ENCODE peak calls at places on chromosomes 1 and 21, in seven cellular contexts. One of them, this sample, is unnamed.

GRCh38 chr1:31753623-31754349 is 10.4 kb downstream of the ADGRB2 start:
- DNase-seq in Karpas-422: no peak
- DNase-seq in PC-3: no peak
- DNase-seq in PC-9: no peak
- DNase-seq in fibroblast of lung: peak; percentile 81
- DNase-seq in SK-N-SH: peak; percentile 66
- DNase-seq in GM23248: peak; percentile 49
- DNase-seq in this sample: no peak

GRCh38 chr1:32780628-32781267 is 36.4 kb downstream of the YARS1 start:
- DNase-seq in GM23248: no peak
- DNase-seq in PC-3: peak; percentile 55
- DNase-seq in Karpas-422: no peak
- DNase-seq in SK-N-SH: no peak
- DNase-seq in PC-9: no peak
- DNase-seq in fibroblast of lung: no peak
- DNase-seq in this sample: no peak

GRCh38 chr1:20248954-20249612 is 41.6 kb upstream of the VWA5B1 start:
- DNase-seq in SK-N-SH: no peak
- DNase-seq in PC-9: no peak
- DNase-seq in GM23248: no peak
- DNase-seq in Karpas-422: no peak
- DNase-seq in PC-3: no peak
- DNase-seq in fibroblast of lung: no peak
- DNase-seq in this sample: no peak

GRCh38 chr1:53147171-53147570 is 4.7 kb upstream of the SLC1A7 start:
- DNase-seq in SK-N-SH: no peak
- DNase-seq in Karpas-422: no peak
- DNase-seq in PC-9: no peak
- DNase-seq in PC-3: no peak
- DNase-seq in fibroblast of lung: no peak
- DNase-seq in GM23248: no peak
- DNase-seq in this sample: no peak

GRCh38 chr1:156493154-156493631 is 7.4 kb downstream of the MEF2D start:
- DNase-seq in GM23248: peak; percentile 29
- DNase-seq in Karpas-422: peak; percentile 79
- DNase-seq in PC-3: no peak
- DNase-seq in fibroblast of lung: no peak
- DNase-seq in SK-N-SH: no peak
- DNase-seq in PC-9: no peak
- DNase-seq in this sample: no peak

GRCh38 chr1:164560076-164560475 is 1.1 kb downstream of the PBX1 start:
- DNase-seq in PC-9: no peak
- DNase-seq in fibroblast of lung: peak; percentile 48
- DNase-seq in Karpas-422: no peak
- DNase-seq in PC-3: peak; percentile 6
- DNase-seq in GM23248: peak; percentile 44
- DNase-seq in SK-N-SH: no peak
- DNase-seq in this sample: peak; percentile 27

GRCh38 chr1:7578206-7578605 is 192.9 kb upstream of the VAMP3 start:
- DNase-seq in PC-9: no peak
- DNase-seq in GM23248: no peak
- DNase-seq in SK-N-SH: no peak
- DNase-seq in fibroblast of lung: no peak
- DNase-seq in PC-3: no peak
- DNase-seq in Karpas-422: no peak
- DNase-seq in this sample: no peak

GRCh38 chr1:191595170-191595569 is 563.1 kb upstream of the RGS18 start:
- DNase-seq in Karpas-422: no peak
- DNase-seq in GM23248: no peak
- DNase-seq in PC-3: no peak
- DNase-seq in SK-N-SH: no peak
- DNase-seq in fibroblast of lung: no peak
- DNase-seq in PC-9: no peak
- DNase-seq in this sample: no peak

GRCh38 chr1:193807208-193807607 is 620.8 kb upstream of the B3GALT2 start:
- DNase-seq in PC-3: no peak
- DNase-seq in GM23248: no peak
- DNase-seq in Karpas-422: no peak
- DNase-seq in fibroblast of lung: no peak
- DNase-seq in PC-9: no peak
- DNase-seq in SK-N-SH: no peak
- DNase-seq in this sample: no peak

GRCh38 chr21:15732290-15732995 is 2.7 kb downstream of the USP25 start:
- DNase-seq in Karpas-422: peak; percentile 90
- DNase-seq in SK-N-SH: no peak
- DNase-seq in PC-9: no peak
- DNase-seq in GM23248: peak; percentile 24
- DNase-seq in PC-3: peak; percentile 66
- DNase-seq in fibroblast of lung: peak; percentile 65
- DNase-seq in this sample: no peak

GRCh38 chr1:169117599-169117998 is 11.1 kb downstream of the ATP1B1 start:
- DNase-seq in PC-3: no peak
- DNase-seq in PC-9: no peak
- DNase-seq in fibroblast of lung: no peak
- DNase-seq in GM23248: no peak
- DNase-seq in SK-N-SH: no peak
- DNase-seq in Karpas-422: no peak
- DNase-seq in this sample: no peak

GRCh38 chr1:107963601-107964396 is 1.2 kb downstream of the VAV3 start:
- DNase-seq in SK-N-SH: peak; percentile 23
- DNase-seq in PC-3: no peak
- DNase-seq in fibroblast of lung: peak; percentile 24
- DNase-seq in GM23248: peak; percentile 57
- DNase-seq in PC-9: no peak
- DNase-seq in Karpas-422: peak; percentile 72
- DNase-seq in this sample: no peak

GRCh38 chr1:23367451-23367790 is 2.2 kb downstream of the ZNF436 start:
- DNase-seq in fibroblast of lung: no peak
- DNase-seq in Karpas-422: no peak
- DNase-seq in GM23248: no peak
- DNase-seq in PC-9: no peak
- DNase-seq in SK-N-SH: no peak
- DNase-seq in PC-3: no peak
- DNase-seq in this sample: no peak

GRCh38 chr1:198639581-198640235 is 868 bp downstream of the PTPRC start:
- DNase-seq in fibroblast of lung: no peak
- DNase-seq in PC-9: no peak
- DNase-seq in GM23248: no peak
- DNase-seq in PC-3: no peak
- DNase-seq in SK-N-SH: no peak
- DNase-seq in Karpas-422: peak; percentile 92
- DNase-seq in this sample: no peak

GRCh38 chr1:52368383-52369172 is 2.6 kb upstream of the CC2D1B start:
- DNase-seq in fibroblast of lung: peak; percentile 35
- DNase-seq in Karpas-422: peak; percentile 79
- DNase-seq in SK-N-SH: peak; percentile 79
- DNase-seq in PC-3: peak; percentile 76
- DNase-seq in PC-9: peak; percentile 80
- DNase-seq in GM23248: peak; percentile 73
- DNase-seq in this sample: peak; percentile 15

GRCh38 chr1:173173388-173173787 is 33.7 kb downstream of the TNFSF4 start:
- DNase-seq in PC-9: no peak
- DNase-seq in SK-N-SH: no peak
- DNase-seq in fibroblast of lung: no peak
- DNase-seq in GM23248: no peak
- DNase-seq in Karpas-422: no peak
- DNase-seq in PC-3: no peak
- DNase-seq in this sample: no peak

GRCh38 chr1:173171152-173171551 is 36.0 kb downstream of the TNFSF4 start:
- DNase-seq in fibroblast of lung: no peak
- DNase-seq in GM23248: no peak
- DNase-seq in PC-3: no peak
- DNase-seq in Karpas-422: no peak
- DNase-seq in SK-N-SH: no peak
- DNase-seq in PC-9: no peak
- DNase-seq in this sample: no peak

DNA sequence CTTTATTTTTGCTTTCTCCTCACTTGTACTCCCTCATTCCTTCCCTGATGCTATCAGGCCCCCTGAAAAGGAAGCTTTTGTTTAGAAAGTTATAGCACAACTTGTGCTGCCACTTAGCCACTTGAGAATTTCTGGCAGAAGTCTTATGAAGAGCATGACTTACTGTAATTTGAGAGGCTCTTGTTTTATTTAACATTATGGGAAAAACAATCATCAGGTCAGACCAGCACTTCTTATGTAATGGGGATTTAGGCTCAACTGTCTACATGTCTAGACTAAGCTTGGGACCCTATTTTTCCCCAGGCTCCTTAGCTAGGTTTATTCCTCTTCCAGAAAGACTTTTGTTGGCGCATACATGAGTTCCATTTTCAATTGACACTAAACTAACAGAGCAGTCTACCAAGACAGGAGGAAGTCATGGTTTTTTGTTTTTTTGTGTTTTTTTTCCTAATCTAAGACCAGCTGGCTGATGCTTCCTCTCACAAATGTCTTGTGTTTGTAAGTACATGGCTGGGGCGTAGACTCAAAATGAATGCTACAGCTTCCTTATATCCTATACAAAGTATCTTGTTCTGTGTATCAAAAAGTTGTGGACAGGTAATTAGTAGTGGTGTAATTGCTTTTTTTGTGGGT is 31.5 kb downstream of the TNFSF4 start:
- DNase-seq in PC-3: peak; percentile 35
- DNase-seq in SK-N-SH: no peak
- DNase-seq in Karpas-422: no peak
- DNase-seq in PC-9: no peak
- DNase-seq in GM23248: peak; percentile 17
- DNase-seq in fibroblast of lung: peak; percentile 60
- DNase-seq in this sample: peak; percentile 39
- H3K9me3 ChIP-seq in PC-3: peaks cover 42% of the 10 kb centered on the region
- H3K9me3 ChIP-seq in SK-N-SH: peaks cover 3% of the 10 kb centered on the region
- H3K9me3 ChIP-seq in Karpas-422: peaks cover 11% of the 10 kb centered on the region
- H3K9me3 ChIP-seq in PC-9: peaks cover 10% of the 10 kb centered on the region
- H3K9me3 ChIP-seq in GM23248: no peaks in the 10 kb centered on the region
- H3K9me3 ChIP-seq in fibroblast of lung: no peaks in the 10 kb centered on the region
- H3K9me3 ChIP-seq in this sample: peaks cover 22% of the 10 kb centered on the region

DNA sequence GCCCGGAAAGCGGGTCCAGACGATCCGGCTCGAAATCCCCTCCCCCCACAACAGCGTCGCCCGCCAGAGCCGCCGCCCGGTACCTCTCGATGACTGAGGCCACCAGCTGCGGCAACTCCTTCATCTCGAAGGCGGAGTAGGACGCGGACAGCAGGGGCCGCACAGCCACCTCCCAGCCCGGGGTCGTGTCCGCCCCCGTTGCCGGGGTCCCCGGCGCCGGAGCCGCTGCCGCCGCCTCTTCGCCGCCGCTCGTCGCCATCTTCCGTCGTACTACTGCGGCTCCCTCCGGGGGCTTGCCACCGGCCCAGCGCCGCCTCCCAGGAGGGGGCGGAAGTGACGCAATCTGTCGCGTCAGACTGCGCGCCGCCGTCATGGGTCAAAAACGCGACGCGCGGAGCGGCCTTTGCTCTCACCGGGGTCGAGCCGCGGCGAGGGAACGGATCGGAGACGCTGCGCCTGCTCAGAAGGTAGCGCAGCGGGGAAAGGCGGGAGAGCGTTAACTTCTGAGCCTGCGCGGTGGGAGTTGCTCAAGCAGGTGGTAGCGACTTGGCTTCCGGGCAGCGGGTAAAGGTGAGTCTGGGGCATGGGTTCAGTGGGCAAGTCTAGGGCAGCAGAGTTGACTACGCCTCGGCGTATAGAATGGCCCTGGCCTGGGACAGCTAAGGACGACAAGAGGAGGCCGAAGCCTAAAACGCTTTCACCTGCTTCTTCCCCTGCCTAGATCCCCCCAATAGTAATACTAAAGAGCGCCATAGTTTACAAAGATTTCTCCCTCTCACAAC is at the start of gene UBR4:
- DNase-seq in fibroblast of lung: peak; percentile 95
- DNase-seq in PC-9: peak; percentile 92
- DNase-seq in GM23248: peak; percentile 98
- DNase-seq in Karpas-422: peak; percentile 98
- DNase-seq in SK-N-SH: peak; percentile 96
- DNase-seq in PC-3: peak; percentile 97
- DNase-seq in this sample: peak; percentile 82
- H4K20me1 ChIP-seq in fibroblast of lung: peaks cover 2% of the 10 kb centered on the region
- H4K20me1 ChIP-seq in PC-9: peaks cover 17% of the 10 kb centered on the region
- H4K20me1 ChIP-seq in GM23248: peaks cover 7% of the 10 kb centered on the region
- H4K20me1 ChIP-seq in Karpas-422: peaks cover 13% of the 10 kb centered on the region
- H4K20me1 ChIP-seq in SK-N-SH: peaks cover 43% of the 10 kb centered on the region
- H4K20me1 ChIP-seq in PC-3: peaks cover 26% of the 10 kb centered on the region
- H4K20me1 ChIP-seq in this sample: peaks cover 54% of the 10 kb centered on the region

GRCh38 chr1:246417813-246418564 is 89.1 kb downstream of the SMYD3 start:
- DNase-seq in SK-N-SH: no peak
- DNase-seq in fibroblast of lung: no peak
- DNase-seq in GM23248: no peak
- DNase-seq in Karpas-422: no peak
- DNase-seq in PC-9: no peak
- DNase-seq in PC-3: no peak
- DNase-seq in this sample: no peak
- H3K9me3 ChIP-seq in SK-N-SH: no peaks in the 10 kb centered on the region
- H3K9me3 ChIP-seq in fibroblast of lung: no peaks in the 10 kb centered on the region
- H3K9me3 ChIP-seq in GM23248: no peaks in the 10 kb centered on the region
- H3K9me3 ChIP-seq in Karpas-422: no peaks in the 10 kb centered on the region
- H3K9me3 ChIP-seq in PC-9: no peaks in the 10 kb centered on the region
- H3K9me3 ChIP-seq in PC-3: no peaks in the 10 kb centered on the region
- H3K9me3 ChIP-seq in this sample: no peaks in the 10 kb centered on the region

GRCh38 chr1:228076796-228077430 is 5.6 kb upstream of the ARF1 start:
- DNase-seq in fibroblast of lung: no peak
- DNase-seq in GM23248: no peak
- DNase-seq in Karpas-422: no peak
- DNase-seq in PC-3: no peak
- DNase-seq in SK-N-SH: no peak
- DNase-seq in PC-9: no peak
- DNase-seq in this sample: no peak

GRCh38 chr1:228077565-228078330 is 4.8 kb upstream of the ARF1 start:
- DNase-seq in Karpas-422: no peak
- DNase-seq in fibroblast of lung: no peak
- DNase-seq in GM23248: no peak
- DNase-seq in SK-N-SH: no peak
- DNase-seq in PC-9: no peak
- DNase-seq in PC-3: no peak
- DNase-seq in this sample: no peak

GRCh38 chr1:228079601-228080263 is 2.8 kb upstream of the ARF1 start:
- DNase-seq in PC-9: no peak
- DNase-seq in Karpas-422: no peak
- DNase-seq in GM23248: no peak
- DNase-seq in PC-3: no peak
- DNase-seq in fibroblast of lung: no peak
- DNase-seq in SK-N-SH: no peak
- DNase-seq in this sample: no peak

GRCh38 chr1:228081144-228081543 is 1.4 kb upstream of the ARF1 start:
- DNase-seq in fibroblast of lung: no peak
- DNase-seq in GM23248: peak; percentile 43
- DNase-seq in Karpas-422: no peak
- DNase-seq in SK-N-SH: peak; percentile 54
- DNase-seq in PC-9: no peak
- DNase-seq in PC-3: no peak
- DNase-seq in this sample: no peak

GRCh38 chr1:228079013-228079412 is 3.5 kb upstream of the ARF1 start:
- DNase-seq in GM23248: no peak
- DNase-seq in PC-9: no peak
- DNase-seq in Karpas-422: no peak
- DNase-seq in PC-3: no peak
- DNase-seq in SK-N-SH: no peak
- DNase-seq in fibroblast of lung: no peak
- DNase-seq in this sample: no peak
- H4K20me1 ChIP-seq in GM23248: no peaks in the 10 kb centered on the region
- H4K20me1 ChIP-seq in PC-9: peaks cover 17% of the 10 kb centered on the region
- H4K20me1 ChIP-seq in Karpas-422: peaks cover 21% of the 10 kb centered on the region
- H4K20me1 ChIP-seq in PC-3: peaks cover 11% of the 10 kb centered on the region
- H4K20me1 ChIP-seq in SK-N-SH: peaks cover 10% of the 10 kb centered on the region
- H4K20me1 ChIP-seq in fibroblast of lung: peaks cover under 1% of the 10 kb centered on the region
- H4K20me1 ChIP-seq in this sample: peaks cover 52% of the 10 kb centered on the region